ENCODE peak calls at places on chromosomes 7 and 10, in seven cellular contexts. B is AG09319; I is activated CD4-positive, alpha-beta T cell treated with anti-CD3 and anti-CD28 coated beads for 4 hours; U is RPMI8226; Z is NCI-H510A; S is right atrium auricular region; T is stimulated activated CD4-positive, alpha-beta T cell treated with anti-CD3 and anti-CD28 coated beads, Interleukin-4, amount 100 ng/mL, for 1 hour. D is an unnamed sample.

GRCh38 chr7:132187869-132188789 is 388.1 kb downstream of the PLXNA4 start:
- DNase-seq in S (no peak), T (no peak), I (no peak), U (no peak), Z (no peak), B (no peak), D (no peak)

GRCh38 chr10:116988311-116988710 is 16.7 kb downstream of the SHTN1 start:
- DNase-seq in U (no peak), I (no peak), Z (no peak), S (no peak), T (no peak), B (no peak), D (no peak)

GRCh38 chr7:80145780-80146422 is 11.3 kb downstream of the GNAI1 start:
- DNase-seq in I (no peak), U (no peak), S (no peak), Z (no peak), T (no peak), B (peak), D (no peak)

GRCh38 chr10:58573144-58573543 is 60.5 kb downstream of the BICC1 start:
- DNase-seq in S (no peak), U (no peak), I (no peak), B (no peak), Z (no peak), T (no peak), D (no peak)

GRCh38 chr10:109281347-109281746 is 642.0 kb downstream of the XPNPEP1 start:
- DNase-seq in T (no peak), Z (no peak), S (no peak), B (no peak), I (no peak), U (no peak), D (no peak)

GRCh38 chr7:44292876-44293560 is 32.4 kb downstream of the CAMK2B start:
- DNase-seq in B (no peak), I (no peak), S (peak), Z (no peak), U (no peak), T (no peak), D (no peak)

GRCh38 chr10:58028597-58029366 is 238.9 kb downstream of the IPMK start:
- DNase-seq in B (peak), Z (no peak), I (no peak), U (no peak), T (no peak), S (no peak), D (no peak)

GRCh38 chr7:4436936-4437335 is 245.2 kb upstream of the FOXK1 start:
- DNase-seq in T (no peak), Z (no peak), S (no peak), U (no peak), I (no peak), B (no peak), D (no peak)

GRCh38 chr7:51774178-51774577 is 457.6 kb upstream of the COBL start:
- DNase-seq in S (no peak), B (no peak), T (no peak), U (no peak), Z (no peak), I (no peak), D (no peak)

GRCh38 chr7:73931502-73931901 is 70.5 kb downstream of the TMEM270 start:
- DNase-seq in I (no peak), T (no peak), B (no peak), Z (no peak), S (no peak), U (no peak), D (no peak)

GRCh38 chr7:148863324-148863723 is 20.8 kb downstream of the EZH2 start:
- DNase-seq in U (no peak), T (no peak), Z (no peak), B (no peak), S (no peak), I (no peak), D (no peak)

GRCh38 chr7:129786825-129787563 is 165.8 kb downstream of the UBE2H start:
- DNase-seq in I (no peak), U (no peak), Z (no peak), B (no peak), S (no peak), T (no peak), D (no peak)

GRCh38 chr10:35783305-35783838 is 141.3 kb upstream of the FZD8 start:
- DNase-seq in B (no peak), I (no peak), S (no peak), T (no peak), U (no peak), Z (no peak), D (no peak)

GRCh38 chr10:86446987-86447386 is 74.6 kb downstream of the WAPL start:
- DNase-seq in I (no peak), S (no peak), B (no peak), T (no peak), U (no peak), Z (no peak), D (no peak)

GRCh38 chr7:46432666-46433065 is 511.6 kb upstream of the IGFBP3 start:
- DNase-seq in Z (no peak), S (no peak), T (no peak), U (no peak), B (peak), I (no peak), D (no peak)

GRCh38 chr7:133282094-133282493 is 29.2 kb downstream of the EXOC4 start:
- DNase-seq in S (no peak), T (no peak), B (no peak), U (no peak), Z (no peak), I (no peak), D (no peak)

GRCh38 chr10:108970016-108970415 is 953.3 kb downstream of the XPNPEP1 start:
- DNase-seq in I (no peak), B (no peak), T (no peak), S (no peak), U (peak), Z (no peak), D (no peak)

GRCh38 chr7:134515569-134516468 is 11.5 kb upstream of the AKR1B10 start:
- DNase-seq in B (peak), Z (no peak), U (no peak), T (no peak), I (no peak), S (no peak), D (no peak)

GRCh38 chr7:157043745-157044144 is 33.3 kb upstream of the MNX1 start:
- DNase-seq in B (no peak), T (no peak), Z (no peak), U (no peak), I (no peak), S (no peak), D (no peak)

D was measured in activated naive CD4-positive, alpha-beta T cell treated with Interleukin-2 at 50 U/mL for 16 hours.